ENCODE peak calls at places on chromosomes 11 and 22, in five cellular contexts. E, N, S, V and U are unnamed samples.

GRCh38 chr11:1469287-1469910 is 17.2 kb downstream of the MOB2 start:
- DNase-seq in E (no peak), S (no peak), V (no peak), N (no peak), U (no peak)

GRCh38 chr11:124724854-124725718 is 14.7 kb upstream of the NRGN start:
- DNase-seq in S (peak; percentile 33), N (no peak), E (no peak), V (no peak), U (no peak)

GRCh38 chr11:128045094-128045725 is 542.1 kb downstream of the ETS1 start:
- DNase-seq in S (no peak), E (no peak), N (no peak), V (no peak), U (no peak)

GRCh38 chr11:134036484-134037092 is 32.3 kb upstream of the JAM3 start:
- DNase-seq in N (no peak), E (no peak), S (peak; percentile 62), V (no peak), U (no peak)

GRCh38 chr22:41245917-41246499 is 5.3 kb upstream of the CHADL start:
- DNase-seq in V (peak; percentile 26), N (no peak), S (peak; percentile 71), E (no peak), U (no peak)

GRCh38 chr11:77109236-77110019 is 6.8 kb downstream of the OMP start:
- DNase-seq in N (no peak), V (no peak), S (no peak), E (no peak), U (no peak)

GRCh38 chr11:19367051-19367709 is 126.4 kb upstream of the E2F8 start:
- DNase-seq in E (no peak), S (no peak), V (no peak), N (no peak), U (no peak)

GRCh38 chr11:45470151-45471001 is 184.2 kb upstream of the SYT13 start:
- DNase-seq in V (no peak), E (no peak), S (no peak), N (peak; percentile 55), U (no peak)

GRCh38 chr22:37211075-37211852 is 1.0 kb downstream of the SSTR3 start:
- DNase-seq in E (no peak), N (no peak), S (no peak), V (no peak), U (no peak)

GRCh38 chr22:19629720-19630419 is 84.4 kb upstream of the SEPTIN5 start:
- DNase-seq in V (peak; percentile 100), N (peak; percentile 80), S (peak; percentile 83), E (peak; percentile 77), U (peak; percentile 83)

GRCh38 chr22:23282089-23282501 is 101.8 kb downstream of the BCR start:
- DNase-seq in S (no peak), E (no peak), N (no peak), V (no peak), U (no peak)

GRCh38 chr11:72652871-72653615 is 21.2 kb downstream of the PDE2A start:
- DNase-seq in E (no peak), S (peak; percentile 92), N (no peak), V (peak; percentile 79), U (no peak)

GRCh38 chr11:56885182-56885581 is 103.5 kb upstream of the OR5AK2 start:
- DNase-seq in V (no peak), N (no peak), E (no peak), S (no peak), U (no peak)

GRCh38 chr22:30444632-30445437 is 19.3 kb downstream of the MTFP1 start:
- DNase-seq in S (peak; percentile 85), E (peak; percentile 53), N (peak; percentile 62), V (peak; percentile 82), U (no peak)

GRCh38 chr11:748007-748359 is 719 bp downstream of the TALDO1 start:
- DNase-seq in N (peak; percentile 60), E (peak; percentile 38), V (peak; percentile 23), S (no peak), U (no peak)

GRCh38 chr11:24589064-24589463 is 92.2 kb downstream of the LUZP2 start:
- DNase-seq in N (no peak), V (no peak), S (no peak), E (no peak), U (no peak)

GRCh38 chr11:45798793-45799441 is 6.0 kb upstream of the SLC35C1 start:
- DNase-seq in S (no peak), V (no peak), E (no peak), N (peak; percentile 81), U (no peak)

GRCh38 chr22:50696799-50697561 is 24.4 kb downstream of the SHANK3 start:
- DNase-seq in E (no peak), N (peak; percentile 52), V (peak; percentile 39), S (peak; percentile 59), U (no peak)

GRCh38 chr11:116420770-116421528 is 351.8 kb downstream of the BUD13 start:
- DNase-seq in S (no peak), N (no peak), V (no peak), E (no peak), U (no peak)

GRCh38 chr11:820655-821512 is 2.2 kb downstream of the PNPLA2 start:
- DNase-seq in V (no peak), E (no peak), S (no peak), N (peak; percentile 98), U (no peak)

GRCh38 chr11:112780351-112781043 is 180.7 kb upstream of the NCAM1 start:
- DNase-seq in V (peak; percentile 39), N (no peak), S (no peak), E (no peak), U (no peak)

GRCh38 chr22:35170716-35171697 is 86.3 kb upstream of the HMGXB4 start:
- DNase-seq in N (no peak), V (peak; percentile 45), E (no peak), S (no peak), U (no peak)

GRCh38 chr11:67416416-67417335 is 1.2 kb downstream of the CARNS1 start:
- DNase-seq in S (no peak), E (no peak), V (no peak), N (no peak), U (peak; percentile 71)

GRCh38 chr22:43396321-43396933 is 15.4 kb upstream of the MPPED1 start:
- DNase-seq in E (no peak), V (no peak), N (no peak), S (no peak), U (no peak)
- H3K27ac ChIP-seq in E (no peak overlapping the region), V (no peak overlapping the region), N (peak overlapping the region; percentile 47), S (no peak overlapping the region), U (no peak overlapping the region)

GRCh38 chr11:102448869-102449224 is 3.7 kb downstream of the TMEM123 start:
- DNase-seq in N (no peak), V (no peak), E (no peak), S (no peak), U (no peak)

GRCh38 chr11:102447193-102447592 is 5.4 kb downstream of the TMEM123 start:
- DNase-seq in S (no peak), E (peak; percentile 76), N (no peak), V (no peak), U (no peak)

GRCh38 chr11:102447941-102448868 is 4.4 kb downstream of the TMEM123 start:
- DNase-seq in N (no peak), V (no peak), E (no peak), S (no peak), U (no peak)

GRCh38 chr11:102449651-102450570 is 2.7 kb downstream of the TMEM123 start:
- DNase-seq in E (no peak), V (no peak), S (no peak), N (no peak), U (no peak)

DNA sequence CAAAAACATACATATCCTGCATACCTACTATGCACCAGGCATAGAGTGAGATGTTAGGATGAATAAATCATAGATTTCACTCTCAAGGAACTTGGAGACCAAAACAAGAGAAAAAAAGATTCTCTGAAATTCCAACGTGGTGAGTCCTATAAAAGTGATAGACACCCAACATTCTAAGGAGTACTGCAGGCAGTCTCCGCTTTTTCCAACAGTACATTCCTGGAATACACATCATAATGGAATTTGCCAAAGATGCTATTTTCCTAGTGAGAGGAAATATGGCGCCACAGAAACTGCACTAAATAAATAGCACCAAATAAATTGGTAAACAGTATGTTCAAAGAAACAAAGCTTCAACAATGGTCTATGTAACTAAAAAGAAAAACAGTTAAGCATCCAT is 6.0 kb downstream of the TMEM123 start:
- DNase-seq in E (no peak), V (no peak), S (no peak), N (no peak), U (no peak)
- TF ChIP-seq CTCF in E (no peak), V (no peak), S (no peak), N (no peak), U (no peak)

GRCh38 chr11:84313830-84314359 is 1027.7 kb upstream of the CCDC90B start:
- DNase-seq in E (no peak), S (no peak), V (no peak), N (no peak), U (no peak)
- H3K27ac ChIP-seq in E (no peak overlapping the region), S (no peak overlapping the region), V (no peak overlapping the region), N (no peak overlapping the region), U (no peak overlapping the region)

GRCh38 chr11:17471501-17471900 is 5.1 kb downstream of the ABCC8 start:
- DNase-seq in S (no peak), E (no peak), N (no peak), V (no peak), U (no peak)

GRCh38 chr11:17475666-17476316 is 854 bp downstream of the ABCC8 start:
- DNase-seq in E (no peak), S (peak; percentile 39), N (no peak), V (no peak), U (no peak)

GRCh38 chr11:17469998-17470397 is 6.6 kb downstream of the ABCC8 start:
- DNase-seq in V (no peak), N (no peak), E (no peak), S (no peak), U (no peak)

GRCh38 chr11:17472467-17472866 is 4.2 kb downstream of the ABCC8 start:
- DNase-seq in E (no peak), S (no peak), V (no peak), N (no peak), U (no peak)

GRCh38 chr11:17473071-17473744 is 3.4 kb downstream of the ABCC8 start:
- DNase-seq in S (peak; percentile 84), V (peak; percentile 60), N (no peak), E (no peak), U (no peak)
- TF ChIP-seq CTCF in S (peak; percentile 88), V (peak; percentile 58), N (no peak), E (no peak), U (no peak)

DNA sequence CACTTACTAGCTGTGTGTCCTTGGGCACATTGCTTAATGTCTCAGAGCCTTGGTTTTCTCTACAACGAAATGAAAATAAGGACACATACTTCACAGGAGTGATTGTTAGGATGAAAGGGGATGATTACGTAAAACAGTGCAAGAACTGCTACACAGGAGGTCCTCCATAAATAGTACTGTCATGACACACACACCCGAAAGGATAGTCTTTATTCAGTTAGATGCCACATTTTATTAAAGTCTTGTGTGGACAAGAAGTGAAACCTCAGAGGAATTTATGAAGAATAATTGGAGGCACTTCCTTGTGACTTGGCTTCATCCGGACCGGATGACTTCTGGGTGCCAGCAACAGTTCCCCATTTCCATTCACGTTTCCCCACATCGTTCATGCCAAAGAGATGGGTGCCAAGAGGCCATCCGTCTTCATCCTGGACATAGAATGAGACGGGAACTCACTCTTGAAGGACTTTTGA is 67.4 kb upstream of the ATXN10 start:
- DNase-seq in N (no peak), V (no peak), S (no peak), E (no peak), U (no peak)
- H3K27ac ChIP-seq in N (no peak overlapping the region), V (no peak overlapping the region), S (no peak overlapping the region), E (no peak overlapping the region), U (no peak overlapping the region)